ENCODE peak calls at places on chromosomes 6 and 20, in five cellular contexts. R, H, N, J and Y are unnamed samples.

GRCh38 chr6:52909531-52909930 is at the start of gene GSTA3:
- DNase-seq in R (no peak), N (no peak), J (no peak), H (no peak), Y (no peak)

GRCh38 chr6:17968081-17968518 is 19.3 kb downstream of the KIF13A start:
- DNase-seq in N (no peak), H (no peak), J (no peak), R (no peak), Y (no peak)

GRCh38 chr20:49978685-49979029 is 4.1 kb upstream of the SNAI1 start:
- DNase-seq in J (no peak), R (no peak), H (no peak), N (no peak), Y (no peak)

GRCh38 chr20:20450461-20451027 is 82.6 kb downstream of the INSM1 start:
- DNase-seq in N (peak), J (no peak), H (no peak), R (no peak), Y (no peak)

GRCh38 chr6:28522594-28523557 is 2.8 kb upstream of the GPX5 start:
- DNase-seq in R (no peak), N (no peak), H (peak), J (no peak), Y (no peak)

GRCh38 chr6:32860674-32861073 is 6.7 kb downstream of the PSMB9 start:
- DNase-seq in R (no peak), H (no peak), J (no peak), N (no peak), Y (no peak)

GRCh38 chr6:112237644-112238043 is 16.7 kb downstream of the LAMA4 start:
- DNase-seq in J (no peak), N (peak), R (peak), H (peak), Y (no peak)

GRCh38 chr20:32516985-32517873 is 67.9 kb downstream of the NOL4L start:
- DNase-seq in R (no peak), J (no peak), N (no peak), H (no peak), Y (peak)

GRCh38 chr6:140376209-140376608 is 1001.8 kb upstream of the CITED2 start:
- DNase-seq in R (no peak), J (no peak), N (no peak), H (no peak), Y (no peak)

GRCh38 chr6:52617087-52617486 is 40.2 kb upstream of the TRAM2 start:
- DNase-seq in H (no peak), N (no peak), J (no peak), R (no peak), Y (no peak)

GRCh38 chr20:38806855-38807655 is 1.6 kb downstream of the PPP1R16B start:
- DNase-seq in H (no peak), R (no peak), N (no peak), J (peak), Y (no peak)

GRCh38 chr20:51447097-51447764 is 95.3 kb downstream of the NFATC2 start:
- DNase-seq in R (peak), N (peak), H (no peak), J (peak), Y (no peak)

GRCh38 chr20:9250511-9250910 is 181.6 kb downstream of the PLCB4 start:
- DNase-seq in J (no peak), R (no peak), H (no peak), N (no peak), Y (no peak)

GRCh38 chr20:34578521-34579147 is 20.1 kb downstream of the MAP1LC3A start:
- DNase-seq in H (peak), R (no peak), N (no peak), J (peak), Y (no peak)

GRCh38 chr20:36585410-36586125 is 12.2 kb downstream of the TGIF2 start:
- DNase-seq in R (no peak), N (peak), J (no peak), H (no peak), Y (no peak)

GRCh38 chr20:20368414-20369352 is 779 bp downstream of the INSM1 start:
- DNase-seq in H (no peak), R (no peak), N (peak), J (no peak), Y (no peak)

GRCh38 chr20:58639182-58640146 is 11.6 kb upstream of the STX16 start:
- DNase-seq in N (no peak), R (no peak), H (no peak), J (peak), Y (no peak)

GRCh38 chr20:44247676-44248419 is 740 bp downstream of the GDAP1L1 start:
- DNase-seq in J (no peak), H (no peak), N (peak), R (peak), Y (no peak)

GRCh38 chr6:168956884-168957730 is 296.5 kb downstream of the THBS2 start:
- DNase-seq in R (peak), J (peak), H (no peak), N (peak), Y (peak)

GRCh38 chr20:13422637-13423036 is 201.6 kb downstream of the ISM1 start:
- DNase-seq in H (no peak), N (peak), J (no peak), R (no peak), Y (no peak)

GRCh38 chr6:110645685-110646418 is 169.4 kb downstream of the CDK19 start:
- DNase-seq in H (no peak), R (no peak), J (no peak), N (no peak), Y (peak)

GRCh38 chr6:162785632-162786242 is 58.0 kb downstream of the PACRG start:
- DNase-seq in J (no peak), H (no peak), R (no peak), N (no peak), Y (peak)

GRCh38 chr20:32605167-32605656 is 20.1 kb upstream of the NOL4L start:
- DNase-seq in N (peak), J (no peak), R (no peak), H (no peak), Y (no peak)

GRCh38 chr6:30544666-30545272 is 11.5 kb downstream of the GNL1 start:
- DNase-seq in J (peak), H (no peak), R (no peak), N (peak), Y (no peak)

GRCh38 chr20:48783533-48784272 is 44.1 kb downstream of the PREX1 start:
- DNase-seq in N (no peak), J (no peak), R (no peak), H (no peak), Y (no peak)

GRCh38 chr6:20400476-20401402 is 940 bp upstream of the E2F3 start:
- DNase-seq in N (peak), H (no peak), J (no peak), R (peak), Y (peak)

GRCh38 chr6:139514819-139515218 is 140.4 kb upstream of the CITED2 start:
- DNase-seq in H (no peak), N (no peak), J (no peak), R (no peak), Y (no peak)

DNA sequence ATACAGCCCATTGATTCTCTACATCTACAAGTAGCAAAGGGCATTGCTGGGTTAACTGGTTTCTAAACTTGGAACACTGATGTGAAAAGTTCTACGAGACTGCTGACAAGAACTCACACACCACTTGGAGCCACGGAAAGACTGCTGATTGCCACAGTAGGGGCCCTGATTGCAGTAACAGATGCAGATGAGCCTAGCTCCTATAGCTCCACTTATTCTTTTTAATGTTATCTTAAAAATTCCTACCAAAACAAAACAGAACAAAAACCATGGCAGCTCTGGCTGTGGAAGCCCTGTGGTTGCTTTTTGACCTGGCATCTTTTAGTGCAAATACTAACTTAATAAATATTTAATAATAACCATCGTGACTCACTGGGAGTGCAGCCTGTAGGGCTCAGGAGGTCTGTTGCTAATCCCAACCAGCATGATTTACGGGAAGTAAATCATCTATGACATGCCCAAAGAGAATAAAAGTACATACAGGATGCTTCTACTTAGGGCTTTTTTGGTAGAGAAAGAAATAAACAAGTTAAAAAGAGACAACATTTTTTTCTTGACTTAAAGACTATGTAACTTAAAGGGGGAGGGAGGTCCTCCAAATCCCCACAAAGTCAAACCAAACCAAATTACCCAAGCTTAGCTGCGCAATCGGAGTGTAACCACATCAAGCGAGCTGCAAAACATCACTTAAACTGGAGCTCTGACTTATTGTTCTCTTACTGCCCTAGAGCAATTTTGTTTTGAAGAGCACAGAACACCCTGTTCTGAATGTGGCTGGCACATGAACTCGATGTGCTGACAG is 87.2 kb downstream of the FKBP5 start:
- DNase-seq in N (peak), R (peak), H (peak), J (no peak), Y (no peak)
- H3K4me3 ChIP-seq in N (no peak), R (peak), H (peak), J (no peak), Y (peak)

GRCh38 chr20:47527004-47527800 is 25.5 kb downstream of the NCOA3 start:
- DNase-seq in R (no peak), N (no peak), J (no peak), H (no peak), Y (no peak)

GRCh38 chr20:47515843-47516242 is 14.2 kb downstream of the NCOA3 start:
- DNase-seq in J (no peak), H (no peak), R (no peak), N (no peak), Y (no peak)

GRCh38 chr20:47524385-47524784 is 22.7 kb downstream of the NCOA3 start:
- DNase-seq in R (no peak), J (no peak), H (no peak), N (no peak), Y (no peak)

GRCh38 chr20:47521059-47521808 is 19.5 kb downstream of the NCOA3 start:
- DNase-seq in H (no peak), J (no peak), N (no peak), R (no peak), Y (no peak)
- TF ChIP-seq CTCF in H (no peak), J (no peak), N (no peak), R (no peak), Y (no peak)

GRCh38 chr6:10180138-10181074 is 234.5 kb downstream of the TFAP2A start:
- DNase-seq in N (no peak), R (no peak), H (no peak), J (no peak), Y (peak)
- H3K4me3 ChIP-seq in N (no peak), R (no peak), H (no peak), J (no peak), Y (no peak)

GRCh38 chr6:84344005-84344404 is 116.6 kb upstream of the CEP162 start:
- DNase-seq in H (no peak), J (no peak), N (no peak), R (no peak), Y (no peak)

GRCh38 chr6:84349542-84349941 is 122.1 kb upstream of the CEP162 start:
- DNase-seq in N (no peak), H (no peak), R (no peak), J (no peak), Y (no peak)

GRCh38 chr6:84348801-84349200 is 121.4 kb upstream of the CEP162 start:
- DNase-seq in H (no peak), J (no peak), R (no peak), N (no peak), Y (no peak)

GRCh38 chr6:84350397-84350796 is 123.0 kb upstream of the CEP162 start:
- DNase-seq in J (no peak), H (no peak), N (peak), R (no peak), Y (no peak)

DNA sequence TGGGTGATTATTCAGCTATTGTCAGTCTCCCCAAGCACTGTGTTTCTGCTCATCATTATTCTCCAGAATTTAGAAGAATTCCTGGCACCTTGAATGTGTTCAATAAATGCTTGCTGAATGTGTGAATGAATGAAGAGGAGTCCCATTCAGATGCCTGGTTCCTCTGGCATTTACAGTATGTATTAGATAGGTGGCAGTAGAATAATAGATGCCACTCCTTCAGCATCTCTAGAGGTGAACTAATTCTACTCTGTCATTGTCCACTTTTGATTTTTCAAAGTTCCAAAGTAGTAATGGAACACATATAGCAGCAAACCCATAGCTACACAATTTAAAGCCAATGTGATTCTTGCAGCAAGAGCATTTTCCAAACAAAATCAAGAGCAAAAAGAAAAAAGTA is 118.9 kb upstream of the CEP162 start:
- DNase-seq in R (no peak), H (no peak), J (no peak), N (peak), Y (no peak)
- TF ChIP-seq CTCF in R (no peak), H (no peak), J (no peak), N (peak), Y (no peak)

DNA sequence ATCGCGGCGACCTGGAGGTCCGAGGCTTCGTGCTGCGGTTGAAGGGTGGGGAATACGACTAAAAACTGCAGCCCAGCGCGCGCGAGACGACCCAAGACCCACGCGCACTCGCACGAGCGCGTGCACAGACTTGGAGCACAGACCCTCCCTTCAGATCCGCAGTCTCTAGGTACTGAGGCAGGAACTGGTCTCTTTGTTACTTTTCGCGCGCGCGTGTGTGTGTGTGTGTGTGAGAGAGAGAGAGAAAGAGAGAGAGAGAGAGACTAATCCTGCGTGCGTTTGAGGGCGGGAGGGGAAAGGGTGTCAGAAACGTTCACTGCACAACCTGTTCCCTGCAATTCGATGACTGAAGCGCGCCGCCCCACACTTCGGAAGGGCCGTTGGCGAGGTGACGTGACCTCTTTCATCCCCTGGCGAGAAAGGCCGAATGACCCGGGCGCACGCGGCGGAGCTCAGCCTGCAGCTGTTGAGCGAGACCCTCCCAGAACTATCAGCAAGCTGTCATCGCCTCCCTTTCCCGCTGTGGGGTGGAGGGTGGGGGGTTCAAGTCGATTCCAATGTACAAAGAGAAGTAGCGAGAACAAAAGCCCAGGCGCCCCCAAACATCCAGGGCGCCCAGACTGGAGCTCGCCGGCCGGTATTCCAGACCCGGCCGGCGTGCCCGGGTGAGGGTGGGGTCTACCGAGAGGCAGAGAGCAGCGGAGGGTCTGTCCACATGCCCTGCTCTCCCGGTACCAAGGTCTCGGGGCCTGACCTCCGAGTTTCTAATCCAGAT is 1.5 kb upstream of the TUBB2B start:
- DNase-seq in N (no peak), J (peak), R (no peak), H (no peak), Y (peak)
- H3K4me3 ChIP-seq in N (no peak), J (no peak), R (no peak), H (peak), Y (no peak)

GRCh38 chr20:3670511-3670910 is 7.3 kb upstream of the GFRA4 start:
- DNase-seq in R (no peak), N (peak), H (no peak), J (no peak), Y (no peak)
- TF ChIP-seq CTCF in R (no peak), N (peak), H (no peak), J (no peak), Y (no peak)

DNA sequence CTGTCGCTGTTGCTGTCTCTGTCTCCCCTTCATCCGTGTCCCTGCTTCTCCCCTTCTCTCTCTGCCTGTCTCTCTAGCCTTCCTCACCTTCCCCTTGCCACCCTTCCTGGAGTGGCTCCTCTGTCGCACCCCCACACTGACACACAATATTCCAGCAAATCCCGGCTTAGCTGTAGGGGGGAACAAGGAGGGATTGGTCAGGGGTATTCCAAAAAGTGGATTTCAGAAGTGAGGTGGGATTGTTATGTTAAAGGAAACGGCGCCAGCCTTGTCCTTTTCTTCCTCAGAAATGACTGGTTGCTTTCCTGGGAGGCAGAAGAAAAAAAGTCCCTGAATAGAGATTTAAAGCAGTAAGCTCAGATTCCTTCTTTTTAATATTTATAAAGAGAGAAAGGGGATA is 76.3 kb upstream of the SIRPA start:
- DNase-seq in R (no peak), N (no peak), H (no peak), J (peak), Y (no peak)
- H3K4me3 ChIP-seq in R (no peak), N (no peak), H (no peak), J (no peak), Y (no peak)

GRCh38 chr6:33958863-33959651 is 155.3 kb upstream of the MLN start:
- DNase-seq in H (no peak), R (no peak), N (no peak), J (no peak), Y (no peak)
- TF ChIP-seq CTCF in H (no peak), R (no peak), N (no peak), J (no peak), Y (no peak)

DNA sequence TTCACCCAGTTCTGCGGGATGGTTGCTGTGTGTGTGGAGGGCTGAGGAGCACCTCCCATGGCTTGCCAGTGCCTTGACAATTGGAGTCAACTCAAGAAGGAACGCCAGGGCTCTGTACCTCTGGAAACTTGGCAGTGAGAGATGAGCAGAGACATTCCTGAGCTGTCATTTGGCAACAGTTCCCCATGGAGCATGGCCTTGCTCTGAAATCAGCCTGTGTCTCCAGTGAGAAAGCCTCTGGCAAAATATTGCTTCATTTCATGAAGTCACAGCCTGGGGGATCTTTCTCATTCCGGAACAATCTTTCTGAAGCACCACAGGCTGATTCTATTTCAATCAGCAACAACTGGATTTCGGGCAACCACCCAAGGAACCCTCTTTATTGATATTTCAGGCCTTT is 52.2 kb upstream of the FNDC1 start:
- DNase-seq in J (no peak), R (no peak), H (no peak), N (peak), Y (no peak)
- H3K4me3 ChIP-seq in J (no peak), R (no peak), H (no peak), N (no peak), Y (no peak)

DNA sequence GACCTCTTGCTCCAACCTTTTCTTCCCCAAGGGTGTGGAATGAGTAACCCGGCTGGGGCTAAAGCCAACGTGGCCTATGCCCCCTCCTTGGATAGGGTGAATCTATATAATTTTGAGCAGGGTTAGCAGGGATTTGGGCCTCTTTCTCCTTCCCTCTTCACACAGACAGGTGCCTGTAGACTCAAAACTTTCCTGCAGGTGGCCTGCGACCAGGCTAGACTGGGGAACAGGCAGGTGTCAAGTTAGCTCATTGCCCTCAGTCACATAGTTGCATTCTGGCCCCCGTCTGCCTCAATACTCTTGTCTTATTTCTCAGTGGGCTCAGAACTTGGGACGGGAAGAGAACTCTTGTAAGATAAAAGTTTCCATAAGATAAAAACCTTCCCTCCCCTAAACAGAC is 243.0 kb downstream of the ATXN1 start:
- DNase-seq in N (no peak), H (no peak), R (no peak), J (no peak), Y (peak)
- TF ChIP-seq CTCF in N (no peak), H (no peak), R (no peak), J (no peak), Y (no peak)